ENCODE peak calls at places on chromosomes 12 and 14, in five cellular contexts. D is stimulated activated naive CD8-positive, alpha-beta T cell treated with anti-CD3 and anti-CD28 coated beads, Interleukin-15, Interleukin-2, amounts not matched to agents 100 U/mL and 50 U/mL, for 24 hours; T is lower leg skin; K is left ventricle myocardium superior; E is NCI-H1436 treated with DMSO at 0.1 percent for 48 hours. I is an unnamed sample.

GRCh38 chr12:128570191-128571065 is 253.3 kb downstream of the SLC15A4 start:
- DNase-seq in D (no peak), T (no peak), K (no peak), E (no peak), I (no peak)

GRCh38 chr12:45637706-45638105 is 91.8 kb upstream of the ARID2 start:
- DNase-seq in D (no peak), T (no peak), K (no peak), E (no peak), I (no peak)

GRCh38 chr12:109625131-109625559 is 51.6 kb downstream of the MVK start:
- DNase-seq in D (no peak), T (peak; percentile 67), K (peak; percentile 39), E (no peak), I (peak; percentile 28)

GRCh38 chr12:56153291-56154065 is 1.1 kb downstream of the MYL6B start:
- DNase-seq in D (no peak), T (no peak), K (no peak), E (no peak), I (no peak)

GRCh38 chr12:31390991-31391390 is 65.0 kb upstream of the SINHCAF start:
- DNase-seq in D (no peak), T (no peak), K (no peak), E (no peak), I (no peak)

GRCh38 chr14:65303185-65303901 is 109.2 kb upstream of the FUT8 start:
- DNase-seq in D (peak; percentile 48), T (no peak), K (no peak), E (no peak), I (no peak)

GRCh38 chr14:94392510-94392935 is 4.1 kb upstream of the SERPINA1 start:
- DNase-seq in D (peak; percentile 22), T (peak; percentile 31), K (no peak), E (no peak), I (peak; percentile 35)

GRCh38 chr12:51378749-51379148 is 12.5 kb downstream of the GALNT6 start:
- DNase-seq in D (no peak), T (no peak), K (no peak), E (no peak), I (no peak)

GRCh38 chr12:121801601-121802484 is 2.0 kb upstream of the SETD1B start:
- DNase-seq in D (peak; percentile 40), T (no peak), K (no peak), E (no peak), I (peak; percentile 16)

GRCh38 chr12:117092886-117093285 is 6.3 kb downstream of the TESC start:
- DNase-seq in D (no peak), T (no peak), K (no peak), E (no peak), I (no peak)

GRCh38 chr12:19045421-19045820 is 84.1 kb upstream of the PLEKHA5 start:
- DNase-seq in D (no peak), T (no peak), K (no peak), E (no peak), I (no peak)

GRCh38 chr12:32532951-32533350 is 133.6 kb downstream of the FGD4 start:
- DNase-seq in D (no peak), T (no peak), K (no peak), E (no peak), I (no peak)

GRCh38 chr12:65800928-65801327 is 23.4 kb upstream of the HMGA2 start:
- DNase-seq in D (no peak), T (no peak), K (no peak), E (no peak), I (no peak)

GRCh38 chr12:30753233-30753632 is 1.5 kb downstream of the CAPRIN2 start:
- DNase-seq in D (peak; percentile 18), T (no peak), K (no peak), E (no peak), I (no peak)

GRCh38 chr14:72845675-72846074 is 48.2 kb downstream of the DPF3 start:
- DNase-seq in D (no peak), T (no peak), K (no peak), E (no peak), I (no peak)

GRCh38 chr12:100955139-100955538 is 160.6 kb downstream of the ANO4 start:
- DNase-seq in D (no peak), T (no peak), K (no peak), E (no peak), I (no peak)

GRCh38 chr14:22047105-22047504 is 373.5 kb upstream of the OR4E1 start:
- DNase-seq in D (peak; percentile 15), T (no peak), K (no peak), E (no peak), I (no peak)

GRCh38 chr12:53701518-53702264 is 25.6 kb downstream of the CALCOCO1 start:
- DNase-seq in D (peak; percentile 82), T (peak; percentile 78), K (peak; percentile 89), E (peak; percentile 10), I (peak; percentile 86)

GRCh38 chr12:10153271-10154144 is 18.4 kb downstream of the OLR1 start:
- DNase-seq in D (peak; percentile 60), T (peak; percentile 68), K (peak; percentile 79), E (no peak), I (peak; percentile 72)

GRCh38 chr12:130086248-130086647 is 76.0 kb upstream of the FZD10 start:
- DNase-seq in D (no peak), T (no peak), K (no peak), E (no peak), I (no peak)

GRCh38 chr12:75759842-75760260 is 248.4 kb upstream of the KRR1 start:
- DNase-seq in D (no peak), T (no peak), K (no peak), E (no peak), I (no peak)

GRCh38 chr14:105475269-105475915 is 771 bp downstream of the CRIP2 start:
- DNase-seq in D (no peak), T (no peak), K (peak; percentile 74), E (no peak), I (peak; percentile 73)

GRCh38 chr12:96500686-96501085 is 11.3 kb downstream of the CFAP54 start:
- DNase-seq in D (no peak), T (no peak), K (no peak), E (no peak), I (no peak)

GRCh38 chr12:130480887-130481286 is 143.2 kb downstream of the PIWIL1 start:
- DNase-seq in D (no peak), T (no peak), K (no peak), E (peak; percentile 61), I (no peak)

GRCh38 chr14:73789996-73790581 is 61.5 kb upstream of the PTGR2 start:
- DNase-seq in D (no peak), T (peak; percentile 69), K (peak; percentile 73), E (no peak), I (peak; percentile 82)

GRCh38 chr14:56528927-56529326 is 50.7 kb upstream of the TMEM260 start:
- DNase-seq in D (no peak), T (no peak), K (no peak), E (no peak), I (no peak)

GRCh38 chr12:104163631-104164030 is 25.6 kb upstream of the NFYB start:
- DNase-seq in D (no peak), T (no peak), K (no peak), E (no peak), I (no peak)

GRCh38 chr12:100936661-100937060 is 142.1 kb downstream of the ANO4 start:
- DNase-seq in D (no peak), T (no peak), K (no peak), E (no peak), I (no peak)

GRCh38 chr12:96260644-96261043 is 66.5 kb downstream of the ELK3 start:
- DNase-seq in D (no peak), T (no peak), K (no peak), E (no peak), I (no peak)

GRCh38 chr12:52730793-52731192 is 27.5 kb upstream of the KRT77 start:
- DNase-seq in D (no peak), T (no peak), K (no peak), E (no peak), I (no peak)

GRCh38 chr14:19917243-19917642 is 3.2 kb upstream of the OR4K5 start:
- DNase-seq in D (no peak), T (no peak), K (no peak), E (no peak), I (no peak)